ENCODE peak calls at places on chromosomes 11 and 22, in eight cellular contexts. J is CD8-positive, alpha-beta memory T cell; N is esophagus squamous epithelium; A is right lobe of liver; V is IMR-90; R is HAP-1; Q is mammary epithelial cell; S is naive thymus-derived CD4-positive, alpha-beta T cell. U is an unnamed sample.

GRCh38 chr11:103959279-103959930 is 77.0 kb upstream of the DDI1 start:
- DNase-seq in J (no peak), N (no peak), A (no peak), V (peak; percentile 79), R (no peak), Q (no peak), S (no peak), U (no peak)

GRCh38 chr11:68963779-68964178 is 17.0 kb downstream of the MRGPRD start:
- DNase-seq in J (no peak), N (no peak), A (no peak), V (peak; percentile 19), R (no peak), Q (no peak), S (no peak), U (no peak)

GRCh38 chr22:25874327-25874726 is 132.3 kb downstream of the MYO18B start:
- DNase-seq in J (no peak), N (no peak), A (no peak), V (no peak), R (no peak), Q (no peak), S (no peak), U (no peak)

GRCh38 chr22:41429232-41429945 is 17.2 kb downstream of the TOB2 start:
- DNase-seq in J (no peak), N (no peak), A (no peak), V (no peak), R (no peak), Q (peak; percentile 56), S (no peak), U (no peak)

GRCh38 chr11:74672956-74673895 is 58.0 kb downstream of the CHRDL2 start:
- DNase-seq in J (no peak), N (no peak), A (no peak), V (peak; percentile 100), R (no peak), Q (peak; percentile 88), S (no peak), U (no peak)

GRCh38 chr22:16562711-16563554 is 29.7 kb downstream of the CCT8L2 start:
- DNase-seq in J (no peak), N (no peak), A (no peak), V (no peak), R (no peak), Q (no peak), S (no peak), U (no peak)

GRCh38 chr11:104092744-104093143 is 56.3 kb downstream of the DDI1 start:
- DNase-seq in J (no peak), N (no peak), A (no peak), V (no peak), R (no peak), Q (no peak), S (no peak), U (no peak)

GRCh38 chr22:48345631-48346030 is 1482.0 kb downstream of the BRD1 start:
- DNase-seq in J (no peak), N (no peak), A (peak; percentile 25), V (no peak), R (no peak), Q (no peak), S (no peak), U (no peak)

GRCh38 chr11:9947231-9947864 is 283.5 kb downstream of the SWAP70 start:
- DNase-seq in J (no peak), N (no peak), A (no peak), V (no peak), R (no peak), Q (no peak), S (no peak), U (no peak)

GRCh38 chr22:44385781-44386180 is 73.0 kb upstream of the SHISAL1 start:
- DNase-seq in J (no peak), N (no peak), A (peak; percentile 39), V (no peak), R (no peak), Q (no peak), S (no peak), U (no peak)

GRCh38 chr11:17719940-17720795 is 797 bp downstream of the MYOD1 start:
- DNase-seq in J (no peak), N (no peak), A (no peak), V (no peak), R (no peak), Q (no peak), S (no peak), U (no peak)

GRCh38 chr11:8913961-8914660 is 3.1 kb downstream of the AKIP1 start:
- DNase-seq in J (peak; percentile 20), N (no peak), A (no peak), V (peak; percentile 39), R (no peak), Q (peak; percentile 39), S (peak; percentile 45), U (no peak)

GRCh38 chr11:116808262-116809175 is 14.6 kb downstream of the APOA4 start:
- DNase-seq in J (no peak), N (no peak), A (peak; percentile 91), V (peak; percentile 32), R (no peak), Q (peak; percentile 46), S (no peak), U (no peak)

GRCh38 chr22:43186272-43187170 is at the start of gene TTLL12:
- DNase-seq in J (peak; percentile 66), N (no peak), A (peak; percentile 77), V (peak; percentile 21), R (peak; percentile 19), Q (peak; percentile 27), S (peak; percentile 53), U (no peak)

GRCh38 chr11:69514771-69515170 is 33.3 kb downstream of the LINC01488 start:
- DNase-seq in J (no peak), N (no peak), A (peak; percentile 16), V (no peak), R (no peak), Q (no peak), S (no peak), U (no peak)

GRCh38 chr11:16881766-16882165 is 132.4 kb downstream of the PLEKHA7 start:
- DNase-seq in J (no peak), N (no peak), A (no peak), V (no peak), R (no peak), Q (no peak), S (no peak), U (no peak)

GRCh38 chr11:117618956-117619355 is 178.1 kb downstream of the DSCAML1 start:
- DNase-seq in J (no peak), N (no peak), A (no peak), V (no peak), R (no peak), Q (no peak), S (no peak), U (no peak)

GRCh38 chr22:27218521-27218920 is 561.1 kb downstream of the MIAT start:
- DNase-seq in J (no peak), N (no peak), A (no peak), V (no peak), R (no peak), Q (no peak), S (no peak), U (no peak)

GRCh38 chr11:23078289-23078971 is 218.2 kb upstream of the CCDC179 start:
- DNase-seq in J (no peak), N (no peak), A (no peak), V (peak; percentile 80), R (peak; percentile 29), Q (peak; percentile 4), S (no peak), U (no peak)

GRCh38 chr11:133762538-133762937 is 82.8 kb downstream of the SPATA19 start:
- DNase-seq in J (no peak), N (no peak), A (no peak), V (no peak), R (no peak), Q (no peak), S (no peak), U (no peak)

GRCh38 chr11:64796047-64796756 is 6.8 kb downstream of the MAP4K2 start:
- DNase-seq in J (no peak), N (no peak), A (peak; percentile 51), V (no peak), R (no peak), Q (no peak), S (no peak), U (no peak)

GRCh38 chr11:34029176-34029575 is 22.4 kb upstream of the CAPRIN1 start:
- DNase-seq in J (no peak), N (no peak), A (no peak), V (no peak), R (no peak), Q (no peak), S (no peak), U (no peak)

GRCh38 chr11:34027516-34028406 is 23.8 kb upstream of the CAPRIN1 start:
- DNase-seq in J (no peak), N (no peak), A (peak; percentile 75), V (no peak), R (no peak), Q (no peak), S (no peak), U (no peak)

GRCh38 chr11:34030386-34030785 is 21.1 kb upstream of the CAPRIN1 start:
- DNase-seq in J (no peak), N (no peak), A (no peak), V (no peak), R (no peak), Q (peak; percentile 84), S (no peak), U (no peak)

GRCh38 chr11:34026432-34026831 is 25.1 kb upstream of the CAPRIN1 start:
- DNase-seq in J (no peak), N (no peak), A (no peak), V (no peak), R (no peak), Q (no peak), S (no peak), U (no peak)

GRCh38 chr11:34028407-34028804 is 23.1 kb upstream of the CAPRIN1 start:
- DNase-seq in J (no peak), N (no peak), A (no peak), V (peak; percentile 8), R (no peak), Q (no peak), S (no peak), U (no peak)
- H3K4me3 ChIP-seq in J (no peak overlapping the region), N (no peak overlapping the region), A (peak overlapping the region; percentile 17), V (no peak overlapping the region), R (no peak overlapping the region), Q (no peak overlapping the region), S (no peak overlapping the region), U (no peak overlapping the region)

GRCh38 chr22:22761606-22761962 is 117.2 kb downstream of the GGTLC2 start:
- DNase-seq in J (no peak), N (no peak), A (no peak), V (no peak), R (no peak), Q (peak; percentile 2), S (no peak), U (no peak)
- H3K27me3 ChIP-seq in J (no peaks in the 10 kb centered on the region), N (no peaks in the 10 kb centered on the region), A (no peaks in the 10 kb centered on the region), V (peaks cover 5% of the 10 kb centered on the region), R (no peaks in the 10 kb centered on the region), Q (no peaks in the 10 kb centered on the region), S (no peaks in the 10 kb centered on the region), U (no peaks in the 10 kb centered on the region)

DNA sequence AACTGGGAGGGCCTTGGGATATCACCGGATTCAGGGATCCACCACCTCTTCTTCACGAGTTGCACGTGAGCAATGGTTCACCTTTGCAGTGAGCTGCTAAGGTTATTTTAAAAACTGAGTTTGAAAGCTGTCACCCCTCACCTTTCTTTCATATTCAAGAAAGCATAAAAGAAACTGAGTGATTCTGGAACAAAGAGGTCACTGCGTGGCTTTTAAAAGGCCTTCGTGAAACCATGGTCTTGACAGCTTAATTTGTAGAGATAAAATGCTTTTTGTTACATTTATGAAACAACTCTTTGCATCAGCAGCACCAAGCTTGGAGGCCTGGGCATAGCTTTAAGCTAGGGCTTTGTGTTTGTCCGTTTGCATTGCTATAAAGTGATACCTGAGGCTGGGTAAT is 101.4 kb upstream of the NECTIN1 start:
- DNase-seq in J (no peak), N (no peak), A (no peak), V (no peak), R (no peak), Q (no peak), S (no peak), U (no peak)
- H3K4me1 ChIP-seq in J (no peaks in the 10 kb centered on the region), N (no peaks in the 10 kb centered on the region), A (no peaks in the 10 kb centered on the region), V (no peaks in the 10 kb centered on the region), R (no peaks in the 10 kb centered on the region), Q (no peaks in the 10 kb centered on the region), S (no peaks in the 10 kb centered on the region), U (peaks cover 4% of the 10 kb centered on the region)

GRCh38 chr11:45663486-45664375 is 1.7 kb downstream of the CHST1 start:
- DNase-seq in J (no peak), N (no peak), A (peak; percentile 42), V (peak; percentile 11), R (no peak), Q (no peak), S (no peak), U (no peak)
- H3K4me3 ChIP-seq in J (no peak overlapping the region), N (peak overlapping the region; percentile 72), A (peak overlapping the region; percentile 54), V (no peak overlapping the region), R (no peak overlapping the region), Q (peak overlapping the region; percentile 25), S (no peak overlapping the region), U (peak overlapping the region; percentile 61)